ENCODE peak calls at places on chromosomes 11 and 22, in seven cellular contexts. M is Peyer's patch, A is pancreas, I is adrenal gland, P is lung, S is MCF 10A, R is fibroblast of lung. C is an unnamed sample.

GRCh38 chr22:36362819-36363377 is 24.9 kb downstream of the MYH9 start:
- DNase-seq in M (no peak), A (no peak), I (peak; percentile 42), R (peak; percentile 62), S (peak; percentile 59), P (no peak), C (no peak)

GRCh38 chr11:15222777-15223176 is 108.1 kb downstream of the INSC start:
- DNase-seq in A (no peak), S (peak; percentile 13), R (peak; percentile 4), I (no peak), M (no peak), P (no peak), C (no peak)

GRCh38 chr11:15327786-15328231 is 213.1 kb downstream of the INSC start:
- DNase-seq in I (peak; percentile 37), P (peak; percentile 35), M (peak; percentile 68), S (peak; percentile 62), R (peak; percentile 25), A (peak; percentile 69), C (no peak)

GRCh38 chr22:36435516-36436415 is 45.7 kb downstream of the TXN2 start:
- DNase-seq in P (peak; percentile 54), A (peak; percentile 67), M (peak; percentile 68), I (no peak), R (no peak), S (no peak), C (no peak)

GRCh38 chr11:75240381-75241035 is at the start of gene TPBGL:
- DNase-seq in P (no peak), R (peak; percentile 6), M (no peak), S (no peak), A (no peak), I (peak; percentile 15), C (no peak)

GRCh38 chr22:26766510-26767350 is 109.3 kb downstream of the MIAT start:
- DNase-seq in A (no peak), S (no peak), I (no peak), M (no peak), P (no peak), R (no peak), C (no peak)

GRCh38 chr11:99534812-99535211 is 514.1 kb downstream of the CNTN5 start:
- DNase-seq in S (peak; percentile 28), R (peak; percentile 7), A (no peak), P (no peak), I (no peak), M (no peak), C (no peak)

GRCh38 chr11:35192347-35192746 is 53.4 kb downstream of the CD44 start:
- DNase-seq in M (peak; percentile 54), S (no peak), R (peak; percentile 54), A (peak; percentile 23), P (peak; percentile 82), I (peak; percentile 36), C (no peak)

GRCh38 chr11:111352935-111353695 is 26.0 kb downstream of the POU2AF1 start:
- DNase-seq in R (no peak), S (no peak), I (no peak), P (no peak), M (no peak), A (peak; percentile 72), C (no peak)

GRCh38 chr11:104524276-104524675 is 360.3 kb upstream of the PDGFD start:
- DNase-seq in S (no peak), P (no peak), I (no peak), R (no peak), M (no peak), A (no peak), C (no peak)

GRCh38 chr11:132450631-132451030 is 1080.2 kb downstream of the NTM start:
- DNase-seq in M (no peak), A (no peak), I (no peak), P (no peak), S (no peak), R (no peak), C (no peak)

GRCh38 chr22:37525073-37525745 is 6.0 kb upstream of the CARD10 start:
- DNase-seq in I (peak; percentile 71), S (peak; percentile 94), A (no peak), M (peak; percentile 50), P (no peak), R (peak; percentile 87), C (peak; percentile 43)

GRCh38 chr11:134504146-134504905 is 92.3 kb upstream of the B3GAT1 start:
- DNase-seq in M (peak; percentile 29), R (no peak), S (no peak), A (no peak), I (no peak), P (no peak), C (no peak)

GRCh38 chr11:1877211-1878133 is 14.2 kb downstream of the PRR33 start:
- DNase-seq in R (peak; percentile 16), S (peak; percentile 83), I (peak; percentile 82), P (no peak), A (peak; percentile 52), M (peak; percentile 57), C (no peak)

GRCh38 chr22:47550524-47551437 is 788.3 kb downstream of the TBC1D22A start:
- DNase-seq in S (no peak), P (no peak), M (no peak), R (no peak), A (no peak), I (no peak), C (no peak)

GRCh38 chr22:20862540-20862939 is 3.7 kb downstream of the SNAP29 start:
- DNase-seq in P (no peak), I (no peak), A (no peak), M (no peak), R (no peak), S (no peak), C (no peak)

GRCh38 chr22:25399649-25400151 is 164.8 kb upstream of the GRK3 start:
- DNase-seq in I (no peak), A (no peak), M (no peak), S (no peak), R (no peak), P (no peak), C (no peak)

GRCh38 chr22:22394589-22394988 is 114.0 kb downstream of the ZNF280B start:
- DNase-seq in M (no peak), P (no peak), A (no peak), R (no peak), I (no peak), S (no peak), C (no peak)

GRCh38 chr11:119759324-119759723 is 30.3 kb upstream of the NECTIN1 start:
- DNase-seq in P (no peak), S (peak; percentile 52), I (no peak), A (no peak), R (peak; percentile 85), M (no peak), C (no peak)

GRCh38 chr22:19857382-19857781 is 2.7 kb upstream of the GNB1L start:
- DNase-seq in A (no peak), M (no peak), S (no peak), P (no peak), I (no peak), R (no peak), C (no peak)

GRCh38 chr11:79902493-79902892 is 461.7 kb upstream of the TENM4 start:
- DNase-seq in S (peak; percentile 62), M (no peak), R (peak; percentile 11), P (no peak), A (no peak), I (no peak), C (no peak)

GRCh38 chr22:39266398-39267030 is 21.7 kb upstream of the PDGFB start:
- DNase-seq in M (no peak), S (no peak), R (peak; percentile 33), I (peak; percentile 64), A (no peak), P (no peak), C (no peak)

GRCh38 chr11:12118940-12119339 is 8.6 kb downstream of the MICAL2 start:
- DNase-seq in S (no peak), M (no peak), A (no peak), R (no peak), P (no peak), I (no peak), C (no peak)
- TF ChIP-seq CTCF in S (no peak), M (no peak), A (no peak), R (no peak), P (no peak), I (no peak), C (no peak)

GRCh38 chr11:123475478-123475877 is 45.4 kb downstream of the GRAMD1B start:
- DNase-seq in P (no peak), M (no peak), S (peak; percentile 54), R (peak; percentile 22), A (no peak), I (no peak), C (no peak)
- TF ChIP-seq CTCF in P (no peak), M (no peak), S (peak; percentile 17), R (peak; percentile 9), A (no peak), I (peak; percentile 34), C (peak; percentile 18)

GRCh38 chr11:100556781-100557180 is 130.3 kb upstream of the ARHGAP42 start:
- DNase-seq in I (no peak), S (no peak), R (no peak), P (no peak), M (no peak), A (no peak), C (no peak)

GRCh38 chr11:100561325-100561724 is 125.8 kb upstream of the ARHGAP42 start:
- DNase-seq in A (no peak), M (no peak), P (no peak), S (no peak), R (peak; percentile 33), I (no peak), C (no peak)

GRCh38 chr11:100560606-100561005 is 126.5 kb upstream of the ARHGAP42 start:
- DNase-seq in S (no peak), A (no peak), P (no peak), R (no peak), M (no peak), I (no peak), C (no peak)

GRCh38 chr11:100562102-100562501 is 125.0 kb upstream of the ARHGAP42 start:
- DNase-seq in M (no peak), S (peak; percentile 57), A (peak; percentile 22), I (peak; percentile 41), R (peak; percentile 89), P (no peak), C (peak; percentile 43)

GRCh38 chr11:100557830-100558611 is 129.1 kb upstream of the ARHGAP42 start:
- DNase-seq in S (peak; percentile 49), R (peak; percentile 68), I (no peak), A (no peak), P (no peak), M (peak; percentile 53), C (no peak)
- TF ChIP-seq CTCF in S (no peak), R (no peak), I (no peak), A (no peak), P (no peak), M (no peak), C (no peak)

GRCh38 chr11:693887-694562 is 997 bp downstream of the DEAF1 start:
- DNase-seq in I (no peak), R (no peak), S (no peak), M (no peak), A (peak; percentile 69), P (no peak), C (no peak)

GRCh38 chr11:695332-695605 is 247 bp upstream of the DEAF1 start:
- DNase-seq in R (no peak), P (no peak), S (no peak), A (no peak), M (no peak), I (no peak), C (no peak)

GRCh38 chr11:697028-697491 is 1.4 kb downstream of the TMEM80 start:
- DNase-seq in R (peak; percentile 93), A (no peak), P (no peak), I (peak; percentile 37), M (no peak), S (peak; percentile 79), C (peak; percentile 52)

GRCh38 chr11:694563-695331 is at the start of gene DEAF1:
- DNase-seq in P (peak; percentile 97), A (peak; percentile 100), R (peak; percentile 90), M (peak; percentile 100), I (peak; percentile 100), S (peak; percentile 97), C (peak; percentile 94)

GRCh38 chr11:695606-696381 is at the start of gene TMEM80:
- DNase-seq in R (peak; percentile 93), M (peak; percentile 100), I (peak; percentile 100), A (peak; percentile 99), P (peak; percentile 99), S (peak; percentile 99), C (peak; percentile 93)
- TF ChIP-seq CTCF in R (no peak), M (no peak), I (no peak), A (no peak), P (no peak), S (no peak), C (no peak)

C was measured in AG09319.